ENCODE peak calls at places on chromosomes 6 and 20, in eight cellular contexts. One of them, this sample, is unnamed.

GRCh38 chr20:4100679-4101078 is 85.3 kb upstream of the RNF24 start:
- DNase-seq in NB4: no peak
- DNase-seq in retinal pigment epithelial cell: no peak
- DNase-seq in ascending aorta: no peak
- DNase-seq in cardiac fibroblast: no peak
- DNase-seq in effector memory CD8-positive, alpha-beta T cell: no peak
- DNase-seq in heart right ventricle: no peak
- DNase-seq in upper lobe of right lung: no peak
- DNase-seq in this sample: no peak

GRCh38 chr20:12077835-12078374 is 160.2 kb downstream of the BTBD3 start:
- DNase-seq in retinal pigment epithelial cell: no peak
- DNase-seq in NB4: no peak
- DNase-seq in upper lobe of right lung: no peak
- DNase-seq in ascending aorta: no peak
- DNase-seq in heart right ventricle: no peak
- DNase-seq in cardiac fibroblast: no peak
- DNase-seq in effector memory CD8-positive, alpha-beta T cell: no peak
- DNase-seq in this sample: no peak

GRCh38 chr20:59010995-59011873 is 4.2 kb upstream of the CTSZ start:
- DNase-seq in NB4: no peak
- DNase-seq in upper lobe of right lung: no peak
- DNase-seq in effector memory CD8-positive, alpha-beta T cell: no peak
- DNase-seq in retinal pigment epithelial cell: peak
- DNase-seq in ascending aorta: peak
- DNase-seq in cardiac fibroblast: peak
- DNase-seq in heart right ventricle: peak
- DNase-seq in this sample: peak

GRCh38 chr6:37548067-37548674 is 48.5 kb upstream of the CCDC167 start:
- DNase-seq in cardiac fibroblast: no peak
- DNase-seq in heart right ventricle: no peak
- DNase-seq in NB4: no peak
- DNase-seq in upper lobe of right lung: no peak
- DNase-seq in retinal pigment epithelial cell: no peak
- DNase-seq in effector memory CD8-positive, alpha-beta T cell: no peak
- DNase-seq in ascending aorta: no peak
- DNase-seq in this sample: no peak

GRCh38 chr6:23841116-23841515 is 284.9 kb upstream of the NRSN1 start:
- DNase-seq in retinal pigment epithelial cell: no peak
- DNase-seq in upper lobe of right lung: no peak
- DNase-seq in cardiac fibroblast: no peak
- DNase-seq in NB4: no peak
- DNase-seq in ascending aorta: no peak
- DNase-seq in heart right ventricle: no peak
- DNase-seq in effector memory CD8-positive, alpha-beta T cell: no peak
- DNase-seq in this sample: no peak

GRCh38 chr6:68059894-68060293 is 575.2 kb upstream of the ADGRB3 start:
- DNase-seq in ascending aorta: no peak
- DNase-seq in cardiac fibroblast: peak
- DNase-seq in heart right ventricle: no peak
- DNase-seq in NB4: no peak
- DNase-seq in effector memory CD8-positive, alpha-beta T cell: no peak
- DNase-seq in upper lobe of right lung: no peak
- DNase-seq in retinal pigment epithelial cell: no peak
- DNase-seq in this sample: no peak

GRCh38 chr6:93040375-93040774 is 379.0 kb downstream of the EPHA7 start:
- DNase-seq in NB4: peak
- DNase-seq in cardiac fibroblast: peak
- DNase-seq in ascending aorta: no peak
- DNase-seq in retinal pigment epithelial cell: no peak
- DNase-seq in heart right ventricle: no peak
- DNase-seq in effector memory CD8-positive, alpha-beta T cell: no peak
- DNase-seq in upper lobe of right lung: no peak
- DNase-seq in this sample: peak

GRCh38 chr6:29746846-29747687 is 23.8 kb downstream of the HLA-F start:
- DNase-seq in ascending aorta: peak
- DNase-seq in effector memory CD8-positive, alpha-beta T cell: no peak
- DNase-seq in upper lobe of right lung: no peak
- DNase-seq in cardiac fibroblast: no peak
- DNase-seq in heart right ventricle: no peak
- DNase-seq in retinal pigment epithelial cell: no peak
- DNase-seq in NB4: no peak
- DNase-seq in this sample: no peak

GRCh38 chr6:164098857-164099534 is 684.5 kb downstream of the QKI start:
- DNase-seq in retinal pigment epithelial cell: no peak
- DNase-seq in NB4: peak
- DNase-seq in upper lobe of right lung: no peak
- DNase-seq in effector memory CD8-positive, alpha-beta T cell: no peak
- DNase-seq in heart right ventricle: peak
- DNase-seq in cardiac fibroblast: peak
- DNase-seq in ascending aorta: no peak
- DNase-seq in this sample: no peak

GRCh38 chr20:3479025-3479424 is 8.2 kb downstream of the ATRN start:
- DNase-seq in effector memory CD8-positive, alpha-beta T cell: no peak
- DNase-seq in cardiac fibroblast: no peak
- DNase-seq in heart right ventricle: no peak
- DNase-seq in ascending aorta: no peak
- DNase-seq in upper lobe of right lung: no peak
- DNase-seq in NB4: no peak
- DNase-seq in retinal pigment epithelial cell: no peak
- DNase-seq in this sample: no peak

GRCh38 chr6:36350681-36351091 is 14.0 kb upstream of the BNIP5 start:
- DNase-seq in upper lobe of right lung: peak
- DNase-seq in effector memory CD8-positive, alpha-beta T cell: no peak
- DNase-seq in cardiac fibroblast: peak
- DNase-seq in heart right ventricle: no peak
- DNase-seq in NB4: no peak
- DNase-seq in ascending aorta: peak
- DNase-seq in retinal pigment epithelial cell: peak
- DNase-seq in this sample: peak

GRCh38 chr6:40896696-40897095 is 142.3 kb downstream of the UNC5CL start:
- DNase-seq in NB4: no peak
- DNase-seq in retinal pigment epithelial cell: no peak
- DNase-seq in effector memory CD8-positive, alpha-beta T cell: no peak
- DNase-seq in upper lobe of right lung: no peak
- DNase-seq in ascending aorta: no peak
- DNase-seq in heart right ventricle: no peak
- DNase-seq in cardiac fibroblast: no peak
- DNase-seq in this sample: no peak

GRCh38 chr20:61500791-61501321 is 248.8 kb downstream of the CDH4 start:
- DNase-seq in heart right ventricle: no peak
- DNase-seq in ascending aorta: no peak
- DNase-seq in upper lobe of right lung: no peak
- DNase-seq in effector memory CD8-positive, alpha-beta T cell: no peak
- DNase-seq in cardiac fibroblast: peak
- DNase-seq in NB4: no peak
- DNase-seq in retinal pigment epithelial cell: no peak
- DNase-seq in this sample: no peak

GRCh38 chr6:21201673-21202430 is 391.7 kb upstream of the SOX4 start:
- DNase-seq in cardiac fibroblast: no peak
- DNase-seq in upper lobe of right lung: no peak
- DNase-seq in heart right ventricle: no peak
- DNase-seq in ascending aorta: no peak
- DNase-seq in retinal pigment epithelial cell: peak
- DNase-seq in NB4: no peak
- DNase-seq in effector memory CD8-positive, alpha-beta T cell: no peak
- DNase-seq in this sample: no peak

GRCh38 chr20:57760698-57761412 is 51.0 kb upstream of the PMEPA1 start:
- DNase-seq in effector memory CD8-positive, alpha-beta T cell: no peak
- DNase-seq in NB4: no peak
- DNase-seq in retinal pigment epithelial cell: no peak
- DNase-seq in upper lobe of right lung: no peak
- DNase-seq in ascending aorta: peak
- DNase-seq in cardiac fibroblast: no peak
- DNase-seq in heart right ventricle: no peak
- DNase-seq in this sample: no peak

GRCh38 chr20:50729925-50730764 is 1.2 kb upstream of the PARD6B start:
- DNase-seq in cardiac fibroblast: peak
- DNase-seq in upper lobe of right lung: no peak
- DNase-seq in NB4: no peak
- DNase-seq in retinal pigment epithelial cell: no peak
- DNase-seq in effector memory CD8-positive, alpha-beta T cell: no peak
- DNase-seq in heart right ventricle: no peak
- DNase-seq in ascending aorta: peak
- DNase-seq in this sample: peak

GRCh38 chr6:46451343-46451742 is 39.9 kb downstream of the RCAN2 start:
- DNase-seq in heart right ventricle: no peak
- DNase-seq in NB4: no peak
- DNase-seq in effector memory CD8-positive, alpha-beta T cell: no peak
- DNase-seq in retinal pigment epithelial cell: no peak
- DNase-seq in ascending aorta: no peak
- DNase-seq in upper lobe of right lung: no peak
- DNase-seq in cardiac fibroblast: no peak
- DNase-seq in this sample: no peak

GRCh38 chr20:45028424-45029136 is 62.3 kb downstream of the STK4 start:
- DNase-seq in cardiac fibroblast: no peak
- DNase-seq in retinal pigment epithelial cell: no peak
- DNase-seq in ascending aorta: no peak
- DNase-seq in heart right ventricle: no peak
- DNase-seq in NB4: no peak
- DNase-seq in effector memory CD8-positive, alpha-beta T cell: no peak
- DNase-seq in upper lobe of right lung: no peak
- DNase-seq in this sample: no peak

GRCh38 chr20:58160451-58161051 is 67.9 kb downstream of the ANKRD60 start:
- DNase-seq in cardiac fibroblast: no peak
- DNase-seq in ascending aorta: no peak
- DNase-seq in upper lobe of right lung: no peak
- DNase-seq in heart right ventricle: no peak
- DNase-seq in NB4: no peak
- DNase-seq in effector memory CD8-positive, alpha-beta T cell: no peak
- DNase-seq in retinal pigment epithelial cell: no peak
- DNase-seq in this sample: peak

GRCh38 chr6:28980797-28981390 is 24.2 kb downstream of the ZNF311 start:
- DNase-seq in effector memory CD8-positive, alpha-beta T cell: peak
- DNase-seq in upper lobe of right lung: no peak
- DNase-seq in ascending aorta: peak
- DNase-seq in cardiac fibroblast: peak
- DNase-seq in retinal pigment epithelial cell: no peak
- DNase-seq in heart right ventricle: peak
- DNase-seq in NB4: peak
- DNase-seq in this sample: no peak

GRCh38 chr6:40674170-40674569 is 87.0 kb upstream of the LRFN2 start:
- DNase-seq in effector memory CD8-positive, alpha-beta T cell: no peak
- DNase-seq in NB4: no peak
- DNase-seq in retinal pigment epithelial cell: no peak
- DNase-seq in upper lobe of right lung: no peak
- DNase-seq in heart right ventricle: no peak
- DNase-seq in ascending aorta: no peak
- DNase-seq in cardiac fibroblast: no peak
- DNase-seq in this sample: no peak

GRCh38 chr6:168951224-168951616 is 302.4 kb downstream of the THBS2 start:
- DNase-seq in ascending aorta: no peak
- DNase-seq in retinal pigment epithelial cell: no peak
- DNase-seq in upper lobe of right lung: no peak
- DNase-seq in NB4: no peak
- DNase-seq in effector memory CD8-positive, alpha-beta T cell: no peak
- DNase-seq in heart right ventricle: no peak
- DNase-seq in cardiac fibroblast: no peak
- DNase-seq in this sample: no peak

GRCh38 chr20:20085812-20086211 is 33.5 kb downstream of the CFAP61 start:
- DNase-seq in cardiac fibroblast: no peak
- DNase-seq in effector memory CD8-positive, alpha-beta T cell: no peak
- DNase-seq in retinal pigment epithelial cell: no peak
- DNase-seq in heart right ventricle: peak
- DNase-seq in NB4: no peak
- DNase-seq in ascending aorta: peak
- DNase-seq in upper lobe of right lung: no peak
- DNase-seq in this sample: no peak

GRCh38 chr6:91213229-91213901 is 626.5 kb upstream of the MAP3K7 start:
- DNase-seq in cardiac fibroblast: no peak
- DNase-seq in effector memory CD8-positive, alpha-beta T cell: no peak
- DNase-seq in heart right ventricle: no peak
- DNase-seq in NB4: no peak
- DNase-seq in retinal pigment epithelial cell: no peak
- DNase-seq in upper lobe of right lung: no peak
- DNase-seq in ascending aorta: no peak
- DNase-seq in this sample: no peak

GRCh38 chr6:33755070-33755869 is 8.6 kb upstream of the IP6K3 start:
- DNase-seq in ascending aorta: no peak
- DNase-seq in NB4: no peak
- DNase-seq in upper lobe of right lung: no peak
- DNase-seq in effector memory CD8-positive, alpha-beta T cell: no peak
- DNase-seq in heart right ventricle: no peak
- DNase-seq in cardiac fibroblast: no peak
- DNase-seq in retinal pigment epithelial cell: no peak
- DNase-seq in this sample: no peak

GRCh38 chr6:558959-559358 is 97.9 kb downstream of the HUS1B start:
- DNase-seq in cardiac fibroblast: no peak
- DNase-seq in upper lobe of right lung: no peak
- DNase-seq in NB4: no peak
- DNase-seq in heart right ventricle: no peak
- DNase-seq in ascending aorta: no peak
- DNase-seq in effector memory CD8-positive, alpha-beta T cell: no peak
- DNase-seq in retinal pigment epithelial cell: no peak
- DNase-seq in this sample: no peak

GRCh38 chr6:74940211-74940610 is 265.6 kb downstream of the COL12A1 start:
- DNase-seq in ascending aorta: no peak
- DNase-seq in retinal pigment epithelial cell: no peak
- DNase-seq in effector memory CD8-positive, alpha-beta T cell: no peak
- DNase-seq in heart right ventricle: no peak
- DNase-seq in cardiac fibroblast: no peak
- DNase-seq in upper lobe of right lung: no peak
- DNase-seq in NB4: no peak
- DNase-seq in this sample: peak

GRCh38 chr20:47559141-47559540 is 57.5 kb downstream of the NCOA3 start:
- DNase-seq in ascending aorta: no peak
- DNase-seq in NB4: no peak
- DNase-seq in effector memory CD8-positive, alpha-beta T cell: no peak
- DNase-seq in retinal pigment epithelial cell: no peak
- DNase-seq in heart right ventricle: no peak
- DNase-seq in cardiac fibroblast: peak
- DNase-seq in upper lobe of right lung: no peak
- DNase-seq in this sample: no peak

GRCh38 chr6:15184441-15184861 is 61.4 kb upstream of the JARID2 start:
- DNase-seq in heart right ventricle: no peak
- DNase-seq in effector memory CD8-positive, alpha-beta T cell: no peak
- DNase-seq in cardiac fibroblast: no peak
- DNase-seq in ascending aorta: no peak
- DNase-seq in upper lobe of right lung: no peak
- DNase-seq in NB4: no peak
- DNase-seq in retinal pigment epithelial cell: no peak
- DNase-seq in this sample: no peak

GRCh38 chr20:62828551-62829230 is 11.8 kb downstream of the COL9A3 start:
- DNase-seq in retinal pigment epithelial cell: no peak
- DNase-seq in NB4: no peak
- DNase-seq in heart right ventricle: no peak
- DNase-seq in ascending aorta: no peak
- DNase-seq in cardiac fibroblast: no peak
- DNase-seq in upper lobe of right lung: no peak
- DNase-seq in effector memory CD8-positive, alpha-beta T cell: no peak
- DNase-seq in this sample: no peak

GRCh38 chr20:6994452-6994851 is 227.0 kb downstream of the BMP2 start:
- DNase-seq in effector memory CD8-positive, alpha-beta T cell: no peak
- DNase-seq in cardiac fibroblast: no peak
- DNase-seq in heart right ventricle: no peak
- DNase-seq in retinal pigment epithelial cell: peak
- DNase-seq in NB4: no peak
- DNase-seq in ascending aorta: no peak
- DNase-seq in upper lobe of right lung: no peak
- DNase-seq in this sample: peak

GRCh38 chr6:135331002-135331401 is 149.9 kb downstream of the MYB start:
- DNase-seq in NB4: peak
- DNase-seq in retinal pigment epithelial cell: no peak
- DNase-seq in upper lobe of right lung: no peak
- DNase-seq in effector memory CD8-positive, alpha-beta T cell: no peak
- DNase-seq in cardiac fibroblast: peak
- DNase-seq in ascending aorta: no peak
- DNase-seq in heart right ventricle: no peak
- DNase-seq in this sample: no peak

This sample was measured in HS-5.